ENCODE peak calls at places on chromosomes 13 and 19, in eight cellular contexts. I, N, D, L, E, B, A and Y are unnamed samples. For H3K27me3, the result is how much of the 10 kb centered on the place peaks cover.

GRCh38 chr19:3369337-3370213 is 3.2 kb downstream of the NFIC start:
- DNase-seq in A (no peak), I (peak), D (peak), N (no peak), B (no peak), E (peak), L (peak), Y (no peak)

GRCh38 chr13:78022164-78022877 is 103.7 kb upstream of the EDNRB start:
- DNase-seq in L (no peak), D (peak), N (no peak), I (no peak), B (peak), E (peak), A (peak), Y (peak)

GRCh38 chr13:48246097-48246496 is 13.1 kb downstream of the ITM2B start:
- DNase-seq in N (no peak), B (no peak), L (no peak), I (no peak), A (no peak), D (no peak), E (no peak), Y (no peak)

GRCh38 chr19:1383014-1383310 is 745 bp upstream of the NDUFS7 start:
- DNase-seq in B (no peak), I (no peak), D (peak), N (no peak), E (no peak), L (no peak), A (no peak), Y (no peak)

GRCh38 chr19:13150919-13151604 is 851 bp downstream of the IER2 start:
- DNase-seq in D (no peak), I (peak), A (peak), B (peak), E (no peak), N (no peak), L (peak), Y (no peak)

GRCh38 chr19:49952906-49953305 is 8.1 kb downstream of the SIGLEC11 start:
- DNase-seq in B (no peak), D (no peak), E (no peak), N (no peak), I (peak), A (no peak), L (no peak), Y (no peak)

GRCh38 chr13:47934371-47934770 is 66.7 kb downstream of the SUCLA2 start:
- DNase-seq in I (no peak), A (no peak), L (no peak), E (no peak), D (peak), B (no peak), N (no peak), Y (no peak)

GRCh38 chr19:49579947-49580263 is 451 bp downstream of the NOSIP start:
- DNase-seq in A (no peak), L (no peak), E (no peak), B (no peak), I (no peak), D (no peak), N (no peak), Y (no peak)

GRCh38 chr19:21584532-21584931 is 79.1 kb downstream of the ZNF429 start:
- DNase-seq in D (no peak), E (no peak), I (no peak), N (no peak), B (no peak), A (no peak), L (no peak), Y (no peak)

GRCh38 chr13:87821512-87821911 is 150.3 kb downstream of the SLITRK5 start:
- DNase-seq in A (no peak), E (no peak), D (no peak), I (no peak), N (no peak), B (no peak), L (no peak), Y (no peak)

DNA sequence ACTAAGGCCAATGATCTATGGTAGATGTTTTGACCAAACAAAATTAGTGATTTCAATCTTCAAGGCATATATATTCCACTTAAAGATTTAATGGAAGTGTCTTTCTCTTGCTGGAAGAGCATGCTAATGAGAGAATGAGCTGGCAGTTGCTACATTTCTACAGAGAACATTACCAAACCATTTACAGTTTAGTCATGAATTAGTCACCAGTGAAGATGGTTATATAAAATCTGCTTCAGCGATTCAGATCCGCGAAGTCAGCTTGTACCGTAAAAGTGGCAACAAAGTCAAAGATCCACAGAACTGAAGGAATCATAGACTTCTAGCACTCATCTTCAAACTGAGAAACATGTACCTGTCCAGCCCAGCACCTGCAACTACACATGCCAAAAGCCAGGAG is 156.3 kb downstream of the SLITRK5 start:
- DNase-seq in I (no peak), E (no peak), A (no peak), N (no peak), B (no peak), L (no peak), D (peak), Y (peak)
- TF ChIP-seq CTCF in I (no peak), E (no peak), A (no peak), N (no peak), B (no peak), L (no peak), D (no peak), Y (no peak)

GRCh38 chr13:99982741-99983400 is 1.3 kb downstream of the ZIC2 start:
- DNase-seq in N (no peak), B (no peak), D (no peak), A (no peak), L (no peak), E (no peak), I (no peak), Y (no peak)
- H3K27me3 ChIP-seq in N (half or more), B (under half), D (half or more), A (half or more), L (half or more), E (half or more), I (half or more), Y (half or more)

GRCh38 chr19:18590273-18591272 is 2.0 kb downstream of the REX1BD start:
- DNase-seq in D (peak), B (peak), I (peak), E (peak), N (no peak), A (peak), L (peak), Y (peak)
- TF ChIP-seq CTCF in D (peak), B (peak), I (no peak), E (peak), N (peak), A (no peak), L (peak), Y (peak)

GRCh38 chr13:27970382-27971235 is 1.5 kb upstream of the CDX2 start:
- DNase-seq in L (no peak), A (no peak), D (no peak), E (no peak), N (no peak), I (no peak), B (no peak), Y (no peak)
- H3K27me3 ChIP-seq in L (half or more), A (under half), D (half or more), E (half or more), N (half or more), I (half or more), B (half or more), Y (half or more)

DNA sequence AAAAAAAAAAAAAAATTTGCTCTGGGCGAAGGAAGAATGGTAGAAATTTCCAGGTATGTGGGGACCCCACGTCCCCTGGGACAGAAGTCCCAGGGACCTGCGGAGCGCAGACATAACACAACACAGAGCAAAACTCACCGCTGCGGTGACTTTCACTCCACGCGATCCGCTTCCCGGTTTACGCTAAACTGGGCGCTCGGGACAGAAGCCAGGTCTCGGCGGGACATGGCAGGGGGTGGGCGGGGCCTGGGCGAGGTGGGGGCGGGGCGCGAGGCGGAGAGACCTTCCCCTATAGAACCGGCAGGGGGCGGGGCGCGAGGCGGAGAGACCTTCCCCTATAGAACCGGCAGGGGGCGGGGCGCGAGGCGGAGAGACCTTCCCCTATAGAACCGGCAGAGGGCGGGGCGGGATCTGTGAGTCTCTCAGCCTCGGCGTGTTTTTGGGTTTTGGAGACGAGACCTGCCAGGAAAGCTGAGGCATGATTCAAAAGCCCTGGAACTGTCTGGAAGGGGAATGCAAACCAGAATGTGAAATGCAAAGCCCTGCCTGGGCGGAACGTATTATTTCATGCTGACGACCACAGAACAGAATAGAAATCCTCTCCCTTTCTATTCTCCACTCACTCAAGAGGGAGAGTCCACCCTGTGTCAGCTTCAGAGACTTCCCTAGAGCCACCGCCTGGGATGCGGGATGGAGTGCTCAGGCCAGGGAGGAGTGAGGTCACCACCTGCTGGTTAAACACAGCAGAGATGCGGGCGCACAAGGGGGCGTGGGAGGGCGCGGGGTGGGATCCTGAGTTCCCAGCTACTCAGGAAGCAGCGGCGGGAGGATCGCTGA is 20.2 kb upstream of the ERVV-1 start:
- DNase-seq in A (peak), B (peak), E (peak), I (peak), D (peak), L (peak), N (peak), Y (peak)
- TF ChIP-seq CTCF in A (peak), B (peak), E (no peak), I (peak), D (peak), L (peak), N (no peak), Y (peak)

DNA sequence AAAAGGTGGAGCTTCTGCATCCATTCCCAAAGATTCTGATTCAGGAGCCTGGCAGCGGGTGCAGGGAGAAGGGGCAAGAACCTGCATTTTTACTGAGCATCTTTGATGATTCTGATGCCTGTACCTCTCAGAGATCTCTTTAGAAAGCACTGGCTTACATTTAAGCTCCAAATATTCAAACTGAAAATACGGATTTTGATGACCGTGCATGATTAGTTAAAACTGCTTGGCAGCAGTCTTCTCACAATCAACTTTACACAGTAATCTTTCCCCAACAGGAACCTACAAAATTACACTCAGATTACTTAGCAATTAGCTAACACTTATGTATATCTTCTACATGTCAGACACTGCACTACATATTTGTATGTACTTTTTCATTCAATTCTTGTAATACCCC is 108.9 kb downstream of the DOCK9 start:
- DNase-seq in I (no peak), N (no peak), E (no peak), D (no peak), B (no peak), L (no peak), A (no peak), Y (no peak)
- H3K27me3 ChIP-seq in I (under half), N (under half), E (under half), D (under half), B (under half), L (under half), A (under half), Y (under half)

GRCh38 chr19:30649934-30650614 is 277.9 kb downstream of the ZNF536 start:
- DNase-seq in N (no peak), E (peak), B (peak), L (peak), I (no peak), D (peak), A (no peak), Y (peak)

GRCh38 chr19:30646806-30647205 is 274.6 kb downstream of the ZNF536 start:
- DNase-seq in A (no peak), I (no peak), N (no peak), D (no peak), L (no peak), B (no peak), E (no peak), Y (no peak)

GRCh38 chr19:30649149-30649548 is 277.0 kb downstream of the ZNF536 start:
- DNase-seq in L (no peak), I (no peak), B (no peak), D (no peak), E (no peak), A (no peak), N (no peak), Y (no peak)

GRCh38 chr19:30647891-30648290 is 275.7 kb downstream of the ZNF536 start:
- DNase-seq in D (no peak), B (no peak), E (no peak), A (no peak), I (no peak), L (no peak), N (no peak), Y (no peak)

DNA sequence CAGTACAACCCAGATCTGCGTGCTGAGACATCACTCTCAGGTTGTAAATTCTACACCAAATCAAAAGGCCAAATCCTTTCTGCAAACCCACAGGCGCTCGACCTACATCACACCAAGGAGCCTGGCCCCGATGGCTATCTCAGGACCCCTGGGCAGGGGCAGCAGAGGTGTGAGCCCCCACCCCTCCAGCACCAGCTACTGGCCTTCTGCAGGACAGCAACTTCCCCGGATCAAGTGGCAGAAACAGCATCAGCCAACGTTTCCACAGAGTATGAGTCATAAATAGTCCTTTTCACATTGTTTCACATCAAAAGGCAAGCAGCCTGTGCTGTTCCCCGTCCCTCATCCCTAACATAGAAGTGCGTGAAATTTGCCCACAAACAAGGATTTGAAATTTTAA is 276.1 kb downstream of the ZNF536 start:
- DNase-seq in B (no peak), L (no peak), A (no peak), E (no peak), N (no peak), D (no peak), I (no peak), Y (no peak)
- TF ChIP-seq CTCF in B (peak), L (peak), A (no peak), E (no peak), N (no peak), D (no peak), I (no peak), Y (no peak)